ENCODE peak calls at places on chromosomes 4 and X, in four cellular contexts. P, D, S and R are unnamed samples.

GRCh38 chrX:13646154-13646549 is 6.8 kb upstream of the TCEANC start:
- DNase-seq in S (peak), D (no peak), P (peak), R (peak)

GRCh38 chrX:149567621-149568417 is 18.1 kb upstream of the HSFX3 start:
- DNase-seq in P (no peak), D (no peak), S (no peak), R (no peak)

GRCh38 chrX:1581132-1581531 is 10.3 kb upstream of the AKAP17A start:
- DNase-seq in D (no peak), S (peak), P (peak), R (peak)

GRCh38 chr4:125140966-125141495 is 173.7 kb upstream of the FAT4 start:
- DNase-seq in P (peak), D (peak), S (peak), R (peak)

GRCh38 chr4:98994474-98995182 is 893 bp upstream of the METAP1 start:
- DNase-seq in S (peak), D (no peak), P (peak), R (no peak)

GRCh38 chrX:19867411-19867732 is 20.0 kb downstream of the SH3KBP1 start:
- DNase-seq in D (no peak), P (peak), S (peak), R (peak)

GRCh38 chrX:32591589-32591988 is 619.8 kb downstream of the DMD start:
- DNase-seq in D (no peak), P (no peak), S (no peak), R (no peak)

GRCh38 chrX:80022363-80023031 is 7.9 kb downstream of the TBX22 start:
- DNase-seq in P (no peak), S (no peak), D (no peak), R (no peak)

GRCh38 chr4:139700568-139700967 is 34.9 kb downstream of the MGST2 start:
- DNase-seq in S (no peak), D (no peak), P (no peak), R (no peak)

GRCh38 chr4:2781911-2782310 is 11.0 kb upstream of the SH3BP2 start:
- DNase-seq in D (no peak), S (no peak), P (no peak), R (no peak)

GRCh38 chr4:41799126-41799525 is 50.6 kb upstream of the PHOX2B start:
- DNase-seq in S (no peak), P (no peak), D (no peak), R (no peak)

GRCh38 chrX:13965531-13965930 is 64.2 kb downstream of the GEMIN8 start:
- DNase-seq in D (no peak), S (no peak), P (no peak), R (no peak)

GRCh38 chr4:77349796-77350195 is 192.8 kb downstream of the CCNG2 start:
- DNase-seq in P (peak), S (no peak), D (no peak), R (no peak)

GRCh38 chr4:186606593-186606992 is 51.2 kb upstream of the MTNR1A start:
- DNase-seq in S (peak), D (no peak), P (peak), R (peak)

GRCh38 chr4:104879367-104879766 is 267.3 kb upstream of the TET2 start:
- DNase-seq in P (peak), S (peak), D (no peak), R (no peak)

GRCh38 chrX:119606508-119607389 is 525 bp upstream of the NKRF start:
- DNase-seq in P (peak), S (peak), D (peak), R (no peak)

GRCh38 chrX:19761554-19762295 is 125.7 kb downstream of the SH3KBP1 start:
- DNase-seq in D (no peak), P (no peak), S (no peak), R (no peak)

GRCh38 chr4:10006236-10006603 is 15.1 kb downstream of the SLC2A9 start:
- DNase-seq in D (peak), S (peak), P (peak), R (peak)

GRCh38 chr4:168502886-168503285 is 6.0 kb downstream of the PALLD start:
- DNase-seq in S (no peak), D (no peak), P (no peak), R (no peak)

GRCh38 chrX:153866302-153867019 is 19.5 kb downstream of the L1CAM start:
- DNase-seq in S (no peak), P (no peak), D (no peak), R (no peak)

GRCh38 chr4:189143255-189143654 is 797.4 kb upstream of the FRG1 start:
- DNase-seq in P (no peak), S (peak), D (peak), R (no peak)

GRCh38 chrX:17595456-17596035 is 141.7 kb upstream of the SCML1 start:
- DNase-seq in P (peak), S (peak), D (peak), R (peak)

GRCh38 chr4:108029321-108029720 is 39.6 kb downstream of the HADH start:
- DNase-seq in D (no peak), P (no peak), S (no peak), R (no peak)

GRCh38 chr4:9989918-9990635 is 31.2 kb downstream of the SLC2A9 start:
- DNase-seq in P (no peak), D (no peak), S (no peak), R (no peak)

DNA sequence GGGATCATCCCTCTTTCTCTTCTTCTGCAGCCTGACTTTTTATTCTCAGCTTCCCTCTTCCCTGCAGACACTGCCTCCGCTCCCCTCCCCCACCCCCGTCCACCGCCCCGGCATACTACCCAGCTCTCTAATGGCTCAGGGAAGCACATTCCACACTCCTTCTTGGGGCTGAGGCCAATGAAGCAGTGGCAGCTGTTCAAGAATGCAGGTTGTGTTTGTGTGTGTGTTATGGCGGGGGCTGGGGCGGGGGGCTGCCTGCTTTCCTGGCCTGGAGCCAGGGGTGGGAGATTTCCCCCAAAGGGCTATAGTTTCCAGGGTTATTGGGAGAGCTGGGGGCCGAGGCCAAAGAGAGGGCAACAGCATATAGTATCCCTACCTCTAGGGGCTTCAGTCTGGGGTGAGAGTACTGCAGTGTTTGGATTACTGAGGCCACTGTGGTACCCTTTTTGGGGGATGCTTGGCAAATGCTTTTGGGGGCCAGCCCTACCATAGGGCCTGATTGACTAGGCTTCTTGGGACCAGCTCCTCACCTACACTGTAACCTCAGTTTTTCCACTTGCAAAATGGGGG is 149.5 kb downstream of the EFNB1 start:
- DNase-seq in P (peak), D (no peak), S (peak), R (peak)
- TF ChIP-seq CTCF in P (no peak), D (no peak), S (no peak), R (no peak)

GRCh38 chr4:8379771-8380170 is 60.8 kb downstream of the ACOX3 start:
- DNase-seq in S (no peak), D (no peak), P (no peak), R (no peak)

GRCh38 chr4:8377103-8378075 is 63.1 kb downstream of the ACOX3 start:
- DNase-seq in D (no peak), P (no peak), S (no peak), R (no peak)

GRCh38 chr4:8379281-8379680 is 61.2 kb downstream of the ACOX3 start:
- DNase-seq in D (no peak), S (no peak), P (no peak), R (no peak)

GRCh38 chr4:8378776-8379175 is 61.7 kb downstream of the ACOX3 start:
- DNase-seq in P (no peak), S (no peak), D (no peak), R (no peak)

GRCh38 chr4:8378101-8378724 is 62.3 kb downstream of the ACOX3 start:
- DNase-seq in S (no peak), D (no peak), P (no peak), R (no peak)
- H3K4me3 ChIP-seq in S (no peak), D (no peak), P (no peak), R (no peak)

DNA sequence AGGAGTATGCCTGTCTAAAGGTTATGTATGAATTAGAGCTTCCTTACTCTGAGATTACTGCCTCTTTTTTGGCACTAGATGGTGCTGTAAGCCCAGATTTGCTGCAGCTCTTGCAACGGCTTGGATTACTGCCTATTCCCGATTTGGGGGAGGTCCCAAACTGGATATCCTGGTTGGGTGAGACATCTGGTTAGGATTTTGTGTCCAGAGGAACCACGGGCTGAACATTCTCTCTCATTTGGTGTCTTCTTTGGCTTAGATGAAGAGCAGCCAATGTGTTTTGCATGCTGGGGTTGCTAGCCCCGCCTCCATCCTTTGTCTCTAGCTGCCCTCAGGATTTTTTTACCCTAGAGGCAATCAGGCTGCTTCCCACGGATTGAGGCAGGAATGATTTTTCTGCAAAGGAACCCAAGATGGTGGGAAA is 31.9 kb downstream of the F8A1 start:
- DNase-seq in P (peak), S (peak), D (peak), R (peak)
- TF ChIP-seq CTCF in P (peak), S (peak), D (peak), R (peak)

GRCh38 chr4:8162625-8163024 is 4.0 kb upstream of the ABLIM2 start:
- DNase-seq in P (no peak), S (no peak), D (no peak), R (no peak)
- H3K4me3 ChIP-seq in P (no peak), S (no peak), D (no peak), R (no peak)

GRCh38 chr4:123093247-123093646 is 170.8 kb upstream of the NUDT6 start:
- DNase-seq in D (no peak), P (no peak), S (no peak), R (no peak)
- TF ChIP-seq CTCF in D (no peak), P (no peak), S (no peak), R (no peak)